ENCODE peak calls at places on chromosomes 4 and X, in nine cellular contexts. One of them, this sample, is unnamed.

GRCh38 chrX:139204903-139205667 is 325.5 kb upstream of the F9 start:
- DNase-seq in colonic mucosa: peak
- DNase-seq in neural progenitor cell: peak
- DNase-seq in HCT116: no peak
- DNase-seq in kidney: peak
- DNase-seq in IMR-90: no peak
- DNase-seq in SK-N-SH: peak
- DNase-seq in fibroblast of lung: peak
- DNase-seq in HepG2: no peak
- DNase-seq in this sample: peak

GRCh38 chrX:153226344-153227190 is 47.5 kb downstream of the MAGEA1 start:
- DNase-seq in neural progenitor cell: peak
- DNase-seq in SK-N-SH: no peak
- DNase-seq in kidney: peak
- DNase-seq in HCT116: peak
- DNase-seq in colonic mucosa: peak
- DNase-seq in IMR-90: peak
- DNase-seq in HepG2: no peak
- DNase-seq in fibroblast of lung: peak
- DNase-seq in this sample: peak

GRCh38 chr4:139028191-139028661 is 12.6 kb downstream of the NOCT start:
- DNase-seq in HCT116: no peak
- DNase-seq in kidney: no peak
- DNase-seq in IMR-90: no peak
- DNase-seq in neural progenitor cell: peak
- DNase-seq in fibroblast of lung: no peak
- DNase-seq in colonic mucosa: no peak
- DNase-seq in HepG2: no peak
- DNase-seq in SK-N-SH: no peak
- DNase-seq in this sample: peak

GRCh38 chr4:35541888-35542213 is 702.5 kb downstream of the ARAP2 start:
- DNase-seq in kidney: no peak
- DNase-seq in HCT116: no peak
- DNase-seq in colonic mucosa: no peak
- DNase-seq in SK-N-SH: no peak
- DNase-seq in HepG2: peak
- DNase-seq in neural progenitor cell: peak
- DNase-seq in fibroblast of lung: no peak
- DNase-seq in IMR-90: no peak
- DNase-seq in this sample: peak

GRCh38 chrX:30822068-30822671 is 66.9 kb downstream of the TAB3 start:
- DNase-seq in colonic mucosa: no peak
- DNase-seq in IMR-90: no peak
- DNase-seq in fibroblast of lung: no peak
- DNase-seq in HepG2: peak
- DNase-seq in neural progenitor cell: no peak
- DNase-seq in SK-N-SH: no peak
- DNase-seq in HCT116: no peak
- DNase-seq in kidney: no peak
- DNase-seq in this sample: no peak

GRCh38 chrX:110858565-110858964 is 62.9 kb upstream of the CHRDL1 start:
- DNase-seq in fibroblast of lung: no peak
- DNase-seq in HepG2: no peak
- DNase-seq in kidney: no peak
- DNase-seq in HCT116: no peak
- DNase-seq in IMR-90: no peak
- DNase-seq in neural progenitor cell: no peak
- DNase-seq in colonic mucosa: no peak
- DNase-seq in SK-N-SH: no peak
- DNase-seq in this sample: no peak

GRCh38 chrX:120672841-120673530 is 43.1 kb upstream of the C1GALT1C1 start:
- DNase-seq in colonic mucosa: no peak
- DNase-seq in neural progenitor cell: no peak
- DNase-seq in SK-N-SH: no peak
- DNase-seq in HCT116: no peak
- DNase-seq in fibroblast of lung: no peak
- DNase-seq in IMR-90: no peak
- DNase-seq in kidney: no peak
- DNase-seq in HepG2: no peak
- DNase-seq in this sample: no peak

GRCh38 chr4:3062466-3062865 is 11.9 kb downstream of the HTT-AS start:
- DNase-seq in fibroblast of lung: peak
- DNase-seq in HCT116: no peak
- DNase-seq in colonic mucosa: no peak
- DNase-seq in IMR-90: peak
- DNase-seq in SK-N-SH: no peak
- DNase-seq in kidney: no peak
- DNase-seq in HepG2: no peak
- DNase-seq in neural progenitor cell: no peak
- DNase-seq in this sample: no peak

GRCh38 chr4:19358015-19358414 is 893.7 kb upstream of the SLIT2 start:
- DNase-seq in fibroblast of lung: peak
- DNase-seq in SK-N-SH: no peak
- DNase-seq in HCT116: no peak
- DNase-seq in IMR-90: peak
- DNase-seq in neural progenitor cell: no peak
- DNase-seq in kidney: no peak
- DNase-seq in colonic mucosa: no peak
- DNase-seq in HepG2: no peak
- DNase-seq in this sample: no peak

GRCh38 chr4:34158883-34159282 is 2085.4 kb downstream of the ARAP2 start:
- DNase-seq in colonic mucosa: no peak
- DNase-seq in HepG2: no peak
- DNase-seq in neural progenitor cell: no peak
- DNase-seq in fibroblast of lung: peak
- DNase-seq in kidney: peak
- DNase-seq in IMR-90: peak
- DNase-seq in HCT116: no peak
- DNase-seq in SK-N-SH: no peak
- DNase-seq in this sample: no peak

GRCh38 chr4:81314196-81314896 is 99.3 kb upstream of the PRKG2 start:
- DNase-seq in fibroblast of lung: no peak
- DNase-seq in SK-N-SH: no peak
- DNase-seq in HepG2: no peak
- DNase-seq in IMR-90: peak
- DNase-seq in HCT116: no peak
- DNase-seq in neural progenitor cell: peak
- DNase-seq in colonic mucosa: peak
- DNase-seq in kidney: peak
- DNase-seq in this sample: no peak

GRCh38 chrX:32137525-32137924 is 1065.7 kb upstream of the FTHL17 start:
- DNase-seq in HCT116: no peak
- DNase-seq in colonic mucosa: peak
- DNase-seq in IMR-90: no peak
- DNase-seq in kidney: no peak
- DNase-seq in fibroblast of lung: no peak
- DNase-seq in SK-N-SH: no peak
- DNase-seq in HepG2: no peak
- DNase-seq in neural progenitor cell: peak
- DNase-seq in this sample: peak

GRCh38 chr4:60216752-60217151 is 983.4 kb upstream of the ADGRL3 start:
- DNase-seq in neural progenitor cell: no peak
- DNase-seq in SK-N-SH: no peak
- DNase-seq in colonic mucosa: no peak
- DNase-seq in HCT116: no peak
- DNase-seq in HepG2: no peak
- DNase-seq in kidney: no peak
- DNase-seq in fibroblast of lung: peak
- DNase-seq in IMR-90: peak
- DNase-seq in this sample: no peak

GRCh38 chrX:103941201-103941975 is 21.0 kb upstream of the TMSB15B start:
- DNase-seq in HepG2: no peak
- DNase-seq in HCT116: no peak
- DNase-seq in fibroblast of lung: peak
- DNase-seq in kidney: no peak
- DNase-seq in IMR-90: peak
- DNase-seq in colonic mucosa: no peak
- DNase-seq in neural progenitor cell: peak
- DNase-seq in SK-N-SH: peak
- DNase-seq in this sample: no peak

GRCh38 chr4:95572304-95572991 is 23.7 kb upstream of the UNC5C start:
- DNase-seq in IMR-90: no peak
- DNase-seq in kidney: peak
- DNase-seq in fibroblast of lung: peak
- DNase-seq in SK-N-SH: no peak
- DNase-seq in colonic mucosa: peak
- DNase-seq in HepG2: no peak
- DNase-seq in neural progenitor cell: no peak
- DNase-seq in HCT116: no peak
- DNase-seq in this sample: peak

GRCh38 chr4:79213040-79213439 is 112.8 kb downstream of the NAA11 start:
- DNase-seq in HCT116: no peak
- DNase-seq in SK-N-SH: no peak
- DNase-seq in neural progenitor cell: no peak
- DNase-seq in IMR-90: no peak
- DNase-seq in kidney: no peak
- DNase-seq in HepG2: no peak
- DNase-seq in colonic mucosa: no peak
- DNase-seq in fibroblast of lung: no peak
- DNase-seq in this sample: no peak

GRCh38 chr4:22741744-22742143 is 49.0 kb downstream of the GBA3 start:
- DNase-seq in HCT116: no peak
- DNase-seq in HepG2: no peak
- DNase-seq in fibroblast of lung: no peak
- DNase-seq in neural progenitor cell: no peak
- DNase-seq in kidney: no peak
- DNase-seq in SK-N-SH: no peak
- DNase-seq in colonic mucosa: no peak
- DNase-seq in IMR-90: no peak
- DNase-seq in this sample: no peak

DNA sequence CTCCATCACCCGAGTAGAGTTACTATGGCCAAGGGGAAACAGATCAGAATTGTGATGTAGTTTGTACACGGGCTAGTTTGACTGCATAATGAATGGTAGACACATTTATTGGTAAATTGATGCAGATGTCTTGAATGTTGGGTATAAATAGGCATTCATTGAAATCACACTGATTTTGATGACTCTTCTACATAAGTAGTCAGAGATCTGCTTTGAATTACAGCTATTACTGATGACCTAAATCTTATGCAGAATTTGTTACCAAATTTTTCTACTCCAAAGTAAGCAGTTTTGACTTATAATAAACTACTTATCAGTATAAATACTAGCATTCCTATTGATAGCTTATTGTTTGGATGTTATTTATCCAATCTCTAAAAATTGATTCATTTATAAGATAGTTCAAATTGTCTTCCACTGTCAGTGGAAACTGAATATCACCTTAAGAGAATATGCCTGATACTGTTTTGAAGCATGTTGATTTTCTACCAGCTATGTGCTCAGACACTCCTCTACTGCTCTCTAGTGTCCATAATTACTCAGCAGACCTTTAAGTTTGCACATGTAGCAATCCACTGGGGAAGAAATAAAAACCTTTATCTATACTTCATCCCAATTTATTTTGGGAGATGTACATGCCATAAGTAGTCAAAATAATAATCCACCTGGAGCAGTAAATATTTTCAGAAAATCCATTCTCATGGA is 120.3 kb downstream of the RASL11B start:
- DNase-seq in HepG2: peak
- DNase-seq in kidney: no peak
- DNase-seq in HCT116: peak
- DNase-seq in neural progenitor cell: peak
- DNase-seq in SK-N-SH: peak
- DNase-seq in fibroblast of lung: peak
- DNase-seq in IMR-90: peak
- DNase-seq in colonic mucosa: no peak
- DNase-seq in this sample: no peak
- TF ChIP-seq CTCF in HepG2: peak
- TF ChIP-seq CTCF in kidney: peak
- TF ChIP-seq CTCF in HCT116: peak
- TF ChIP-seq CTCF in neural progenitor cell: peak
- TF ChIP-seq CTCF in SK-N-SH: peak
- TF ChIP-seq CTCF in fibroblast of lung: peak
- TF ChIP-seq CTCF in IMR-90: peak
- TF ChIP-seq CTCF in colonic mucosa: peak
- TF ChIP-seq CTCF in this sample: peak

GRCh38 chrX:134622056-134622812 is 36.0 kb downstream of the PLAC1 start:
- DNase-seq in HepG2: no peak
- DNase-seq in SK-N-SH: no peak
- DNase-seq in fibroblast of lung: peak
- DNase-seq in HCT116: peak
- DNase-seq in IMR-90: peak
- DNase-seq in kidney: no peak
- DNase-seq in neural progenitor cell: no peak
- DNase-seq in colonic mucosa: no peak
- DNase-seq in this sample: peak
- H3K9ac ChIP-seq in HepG2: no peak
- H3K9ac ChIP-seq in SK-N-SH: peak
- H3K9ac ChIP-seq in fibroblast of lung: no peak
- H3K9ac ChIP-seq in HCT116: no peak
- H3K9ac ChIP-seq in IMR-90: peak
- H3K9ac ChIP-seq in kidney: no peak
- H3K9ac ChIP-seq in neural progenitor cell: no peak
- H3K9ac ChIP-seq in colonic mucosa: no peak
- H3K9ac ChIP-seq in this sample: no peak

DNA sequence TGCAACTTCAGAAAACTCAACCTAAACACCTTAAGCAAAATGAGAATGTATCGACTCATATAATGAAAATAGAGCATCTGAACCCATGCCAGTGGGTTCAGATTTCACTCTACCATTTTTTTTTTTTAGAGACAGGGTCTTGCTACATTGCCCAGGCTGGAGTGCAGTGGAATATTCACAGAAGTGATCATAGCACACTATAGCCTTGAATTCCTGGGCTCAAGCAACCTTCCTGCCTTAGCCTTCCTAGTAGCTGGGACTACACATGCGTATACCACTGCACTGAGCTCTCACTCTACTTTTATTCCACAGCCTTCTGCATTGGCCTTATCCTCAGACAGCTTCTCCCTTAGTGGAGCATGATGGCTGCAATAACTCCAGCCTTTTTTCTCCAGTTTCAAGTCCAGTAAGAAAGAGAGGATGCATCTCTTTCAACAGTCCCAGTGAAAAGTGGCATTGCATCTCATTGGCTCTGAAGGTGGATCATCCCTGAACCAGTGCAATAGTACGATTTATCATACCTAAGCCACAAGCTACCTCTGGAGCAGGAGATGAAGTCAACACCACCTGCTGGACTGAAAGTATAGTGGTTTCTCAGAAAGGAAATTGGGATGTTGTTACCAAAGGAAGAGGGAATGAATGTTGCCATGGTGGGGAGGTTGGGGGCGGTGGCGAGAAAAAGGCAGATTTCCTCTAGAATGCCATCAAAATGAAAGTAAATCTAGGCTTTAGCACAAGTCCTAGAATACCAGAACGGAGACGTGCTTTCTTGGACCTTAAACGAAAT is 2.0 kb upstream of the SOD3 start:
- DNase-seq in SK-N-SH: no peak
- DNase-seq in IMR-90: peak
- DNase-seq in kidney: no peak
- DNase-seq in neural progenitor cell: peak
- DNase-seq in HepG2: peak
- DNase-seq in HCT116: peak
- DNase-seq in fibroblast of lung: peak
- DNase-seq in colonic mucosa: no peak
- DNase-seq in this sample: no peak
- TF ChIP-seq CTCF in SK-N-SH: peak
- TF ChIP-seq CTCF in IMR-90: peak
- TF ChIP-seq CTCF in kidney: peak
- TF ChIP-seq CTCF in neural progenitor cell: peak
- TF ChIP-seq CTCF in HepG2: peak
- TF ChIP-seq CTCF in HCT116: peak
- TF ChIP-seq CTCF in fibroblast of lung: no peak
- TF ChIP-seq CTCF in colonic mucosa: no peak
- TF ChIP-seq CTCF in this sample: peak

GRCh38 chr4:76585897-76586360 is 150.9 kb downstream of the SHROOM3 start:
- DNase-seq in HCT116: peak
- DNase-seq in fibroblast of lung: peak
- DNase-seq in neural progenitor cell: peak
- DNase-seq in IMR-90: no peak
- DNase-seq in colonic mucosa: peak
- DNase-seq in SK-N-SH: no peak
- DNase-seq in kidney: peak
- DNase-seq in HepG2: peak
- DNase-seq in this sample: peak
- H3K9ac ChIP-seq in HCT116: peak
- H3K9ac ChIP-seq in fibroblast of lung: no peak
- H3K9ac ChIP-seq in neural progenitor cell: no peak
- H3K9ac ChIP-seq in IMR-90: peak
- H3K9ac ChIP-seq in colonic mucosa: peak
- H3K9ac ChIP-seq in SK-N-SH: no peak
- H3K9ac ChIP-seq in kidney: peak
- H3K9ac ChIP-seq in HepG2: no peak
- H3K9ac ChIP-seq in this sample: peak

This sample was measured in H9.